ENCODE peak calls at places on chromosomes 16 and 17, in seven cellular contexts. U, N, I, H, S, T and Y are unnamed samples. For H3K4me1, the result is how much of the 10 kb centered on the place peaks cover.

GRCh38 chr16:49013727-49014080 is 267.9 kb downstream of the CBLN1 start:
- DNase-seq in U (no peak), N (no peak), I (peak), H (no peak), S (no peak), T (no peak), Y (no peak)

GRCh38 chr17:80252871-80253270 is 7.8 kb upstream of the RNF213 start:
- DNase-seq in U (no peak), N (no peak), I (peak), H (peak), S (no peak), T (peak), Y (peak)

GRCh38 chr16:24013733-24014645 is 178.2 kb downstream of the PRKCB start:
- DNase-seq in U (no peak), N (no peak), I (no peak), H (no peak), S (no peak), T (peak), Y (no peak)

GRCh38 chr17:43940630-43941029 is 1.6 kb downstream of the PPY start:
- DNase-seq in U (peak), N (peak), I (peak), H (peak), S (peak), T (no peak), Y (peak)

GRCh38 chr16:4298761-4299522 is 16.9 kb upstream of the GLIS2 start:
- DNase-seq in U (peak), N (no peak), I (peak), H (peak), S (peak), T (peak), Y (peak)

GRCh38 chr16:73329363-73330306 is 281.7 kb upstream of the ZFHX3 start:
- DNase-seq in U (no peak), N (peak), I (no peak), H (peak), S (no peak), T (no peak), Y (peak)

GRCh38 chr17:47946516-47946915 is 5.1 kb downstream of the PNPO start:
- DNase-seq in U (no peak), N (no peak), I (no peak), H (no peak), S (no peak), T (no peak), Y (no peak)

GRCh38 chr17:75439287-75439686 is 17.1 kb upstream of the TMEM94 start:
- DNase-seq in U (no peak), N (no peak), I (no peak), H (no peak), S (no peak), T (no peak), Y (no peak)

GRCh38 chr16:23318639-23319038 is 16.5 kb downstream of the SCNN1B start:
- DNase-seq in U (no peak), N (no peak), I (no peak), H (no peak), S (no peak), T (no peak), Y (no peak)

GRCh38 chr16:22161999-22162657 is at the start of gene SDR42E2:
- DNase-seq in U (no peak), N (no peak), I (peak), H (peak), S (no peak), T (peak), Y (peak)

GRCh38 chr16:12147681-12148479 is 171.3 kb downstream of the SNX29 start:
- DNase-seq in U (no peak), N (peak), I (peak), H (peak), S (no peak), T (no peak), Y (peak)

GRCh38 chr17:79294459-79295071 is 219.9 kb downstream of the ENGASE start:
- DNase-seq in U (peak), N (peak), I (peak), H (peak), S (peak), T (peak), Y (peak)

GRCh38 chr16:56600398-56600999 is 7.9 kb upstream of the MT2A start:
- DNase-seq in U (peak), N (no peak), I (no peak), H (no peak), S (peak), T (no peak), Y (peak)

GRCh38 chr16:22962905-22963304 is 148.9 kb downstream of the HS3ST2 start:
- DNase-seq in U (no peak), N (no peak), I (peak), H (no peak), S (no peak), T (no peak), Y (no peak)

GRCh38 chr16:29915590-29916247 is 10.3 kb downstream of the KCTD13 start:
- DNase-seq in U (peak), N (no peak), I (no peak), H (no peak), S (peak), T (no peak), Y (no peak)

GRCh38 chr17:68134731-68135130 is 99.2 kb downstream of the KPNA2 start:
- DNase-seq in U (no peak), N (no peak), I (no peak), H (no peak), S (no peak), T (no peak), Y (no peak)

GRCh38 chr17:68127914-68128313 is 92.4 kb downstream of the KPNA2 start:
- DNase-seq in U (no peak), N (no peak), I (no peak), H (no peak), S (no peak), T (no peak), Y (no peak)

GRCh38 chr17:68133370-68134045 is 98.0 kb downstream of the KPNA2 start:
- DNase-seq in U (no peak), N (no peak), I (peak), H (peak), S (no peak), T (no peak), Y (peak)

GRCh38 chr17:68134046-68134637 is 98.6 kb downstream of the KPNA2 start:
- DNase-seq in U (no peak), N (no peak), I (no peak), H (no peak), S (no peak), T (no peak), Y (no peak)

DNA sequence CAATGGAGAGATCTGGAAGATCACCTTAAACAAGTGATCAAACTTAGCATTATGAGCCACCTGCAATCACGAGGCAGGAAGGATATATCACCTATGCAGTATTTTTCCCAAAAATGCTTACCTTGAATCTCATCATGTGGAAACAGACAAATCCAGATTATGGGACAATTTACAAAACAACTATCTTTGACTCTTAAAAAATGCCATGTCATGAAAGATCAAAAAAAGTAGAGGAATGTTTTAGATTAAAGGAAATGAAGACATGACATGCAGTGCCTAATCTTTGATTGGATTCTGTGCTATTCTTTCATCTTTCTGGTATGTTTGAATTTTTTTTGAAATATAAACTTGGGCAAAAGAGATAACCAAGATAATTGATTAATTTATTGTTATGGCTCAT is 95.9 kb downstream of the KPNA2 start:
- DNase-seq in U (no peak), N (no peak), I (no peak), H (no peak), S (no peak), T (no peak), Y (no peak)
- H3K4me1 ChIP-seq in U (under half), N (under half), I (under half), H (under half), S (under half), T (under half), Y (under half)

DNA sequence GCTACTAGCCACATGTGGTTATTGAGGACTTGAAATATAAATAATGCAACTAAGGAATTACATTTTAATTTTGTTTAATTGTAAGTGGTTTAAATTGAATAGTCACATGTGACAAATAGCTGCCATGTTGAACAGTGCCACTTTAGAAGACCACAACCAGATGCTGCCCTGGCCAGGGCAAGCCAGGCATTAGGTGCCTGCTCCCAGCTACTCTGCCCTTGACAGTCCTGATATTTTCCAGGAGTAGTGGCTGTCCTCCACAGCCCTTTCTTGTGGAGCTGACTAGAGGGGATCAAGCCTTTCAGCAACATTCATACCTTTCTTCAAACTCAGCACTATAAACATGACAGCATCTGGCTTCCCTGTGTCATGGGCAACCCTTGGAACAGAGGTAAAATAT is 31.0 kb downstream of the TMEM100 start:
- DNase-seq in U (no peak), N (no peak), I (no peak), H (no peak), S (no peak), T (no peak), Y (no peak)
- H2AK5ac ChIP-seq in U (no peak), N (no peak), I (no peak), H (no peak), S (no peak), T (no peak), Y (no peak)

GRCh38 chr17:62398891-62399290 is 18.5 kb downstream of the EFCAB3 start:
- DNase-seq in U (no peak), N (no peak), I (no peak), H (no peak), S (no peak), T (no peak), Y (no peak)

GRCh38 chr17:62392908-62393307 is 12.6 kb downstream of the EFCAB3 start:
- DNase-seq in U (no peak), N (no peak), I (no peak), H (no peak), S (no peak), T (no peak), Y (no peak)
- H4K8ac ChIP-seq in U (no peak), N (no peak), I (no peak), H (no peak), S (no peak), T (no peak), Y (no peak)

DNA sequence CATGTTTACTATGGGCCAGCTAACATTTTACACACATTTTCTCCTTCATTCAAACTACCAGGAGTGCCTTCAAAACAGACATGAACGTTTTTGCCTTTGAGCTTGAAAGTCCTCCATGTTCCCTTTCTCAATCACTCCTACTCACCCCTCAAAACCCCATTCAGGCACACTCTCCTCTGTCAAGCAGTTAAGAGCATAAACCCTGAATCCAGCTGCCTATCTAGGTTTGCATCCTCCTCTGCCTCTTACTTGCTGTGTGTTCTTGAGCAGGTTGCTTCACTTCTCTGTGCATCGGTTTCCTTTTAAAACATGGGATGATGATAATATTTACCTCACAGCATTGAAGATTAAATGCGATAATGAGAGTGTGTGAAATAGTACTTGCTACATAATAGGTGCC is 215.3 kb downstream of the HAPSTR1 start:
- DNase-seq in U (no peak), N (no peak), I (no peak), H (no peak), S (no peak), T (no peak), Y (no peak)
- H3K4me1 ChIP-seq in U (under half), N (under half), I (under half), H (under half), S (under half), T (under half), Y (under half)

DNA sequence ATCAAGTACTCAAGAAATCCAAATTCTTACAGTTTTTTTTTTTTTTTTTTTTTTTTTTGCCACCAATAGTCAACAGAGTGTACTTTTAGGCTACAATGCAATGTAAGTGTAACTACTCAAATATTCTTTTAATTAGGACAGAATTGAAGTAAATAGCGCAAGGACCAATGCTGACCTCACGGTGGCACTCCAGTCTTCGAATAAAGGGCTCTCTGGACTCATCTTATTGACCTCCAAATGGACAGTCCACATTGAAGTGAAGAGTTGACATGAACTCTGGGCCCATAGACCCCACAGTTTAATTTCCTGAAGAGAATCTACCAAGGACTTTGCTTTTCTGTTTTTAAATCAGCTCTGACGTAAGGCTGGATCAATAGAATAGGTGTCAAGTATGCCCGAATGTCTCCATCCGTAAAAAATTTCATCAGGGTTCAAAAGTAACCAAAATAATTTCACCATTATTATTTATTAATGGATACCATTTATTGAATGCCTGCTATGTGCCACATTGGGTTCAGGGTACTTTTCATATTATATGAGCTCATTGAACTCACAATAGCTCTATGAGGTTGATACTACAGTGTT is 7.3 kb upstream of the DDX52 start:
- DNase-seq in U (peak), N (peak), I (no peak), H (peak), S (peak), T (peak), Y (peak)
- H2AK5ac ChIP-seq in U (no peak), N (no peak), I (no peak), H (no peak), S (no peak), T (no peak), Y (no peak)

DNA sequence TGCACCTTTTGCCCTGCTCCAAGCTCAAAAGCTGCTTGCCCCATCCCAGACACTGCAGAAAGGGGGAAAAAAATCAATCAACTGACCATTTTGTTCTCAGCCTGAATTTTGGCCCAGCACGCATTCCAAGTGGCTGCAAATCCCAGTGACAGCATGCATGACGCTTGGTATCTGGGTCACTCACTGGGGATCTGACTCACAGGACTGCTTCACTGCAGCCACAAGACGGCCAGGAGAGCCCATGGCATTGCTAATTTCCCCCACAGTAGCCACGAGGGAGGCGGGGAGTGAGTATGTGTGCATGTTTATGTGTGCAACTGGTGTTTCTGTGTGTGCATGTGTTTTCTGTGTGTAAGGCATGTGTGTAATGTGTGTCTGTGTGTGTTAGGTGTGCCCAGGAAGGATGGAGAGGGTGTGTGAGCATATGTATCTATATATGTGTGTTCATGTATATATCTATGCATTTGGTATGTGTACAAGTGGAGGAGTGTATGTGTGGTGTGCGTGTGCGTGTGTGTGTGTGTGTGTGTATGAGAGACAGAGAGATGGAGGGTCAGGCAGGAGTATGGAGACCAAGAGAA is 33.8 kb downstream of the SDK2 start:
- DNase-seq in U (no peak), N (no peak), I (no peak), H (peak), S (no peak), T (no peak), Y (no peak)
- H4K8ac ChIP-seq in U (no peak), N (peak), I (no peak), H (no peak), S (no peak), T (no peak), Y (no peak)

DNA sequence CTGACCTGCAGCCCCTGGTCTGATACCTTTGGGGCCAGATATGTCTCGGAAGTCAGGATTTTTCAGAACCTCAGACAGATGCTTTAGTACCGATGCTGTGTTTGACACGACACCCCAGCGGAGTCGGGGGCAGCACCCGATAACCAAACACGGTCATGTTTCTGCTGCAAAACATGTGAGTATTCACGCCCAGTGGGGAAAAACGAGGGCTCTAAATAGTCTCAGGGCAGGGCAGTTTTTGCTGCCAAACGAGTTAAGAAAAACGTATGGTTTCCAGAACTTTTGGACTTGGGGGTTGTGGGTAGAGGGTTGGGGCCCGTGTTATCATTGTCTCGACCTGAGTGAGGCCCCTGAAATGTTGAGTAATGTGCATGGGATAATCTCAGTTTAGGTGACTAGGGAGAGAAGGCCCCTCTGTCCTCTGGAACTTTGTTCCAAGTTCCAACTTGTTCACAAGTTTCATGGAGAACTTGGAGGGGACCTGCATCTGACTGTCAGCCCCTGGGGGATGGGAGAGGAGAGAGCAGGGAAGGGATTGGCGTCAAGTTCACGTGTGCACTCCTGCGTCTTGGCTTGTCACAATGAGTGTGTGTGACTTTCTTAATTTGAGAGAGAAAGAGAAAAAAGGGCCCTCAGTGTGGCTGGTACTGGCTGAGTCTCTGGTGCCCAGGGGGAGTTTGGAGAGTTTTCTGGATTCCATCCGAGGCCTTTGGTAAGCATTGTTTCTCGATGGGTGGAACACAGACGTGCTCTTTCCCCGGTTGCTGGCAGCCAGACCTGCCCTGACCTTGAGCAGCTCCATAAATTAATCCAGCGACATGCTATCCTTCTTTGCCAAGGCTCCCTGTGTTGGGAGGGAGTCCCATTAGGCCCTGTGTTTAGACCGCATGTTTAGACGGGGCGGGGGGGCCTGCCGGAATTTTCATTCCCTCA is 83.9 kb upstream of the CIBAR2 start:
- DNase-seq in U (no peak), N (no peak), I (no peak), H (no peak), S (no peak), T (no peak), Y (no peak)
- H3K4me1 ChIP-seq in U (half or more), N (under half), I (under half), H (under half), S (under half), T (under half), Y (under half)

GRCh38 chr16:19566362-19566761 is 10.9 kb downstream of the VPS35L start:
- DNase-seq in U (no peak), N (no peak), I (no peak), H (no peak), S (no peak), T (no peak), Y (no peak)
- H2AK5ac ChIP-seq in U (no peak), N (no peak), I (no peak), H (no peak), S (no peak), T (no peak), Y (no peak)

GRCh38 chr17:27400991-27401390 is 55.3 kb upstream of the KSR1 start:
- DNase-seq in U (no peak), N (no peak), I (no peak), H (no peak), S (no peak), T (no peak), Y (no peak)
- H4K8ac ChIP-seq in U (no peak), N (no peak), I (no peak), H (no peak), S (no peak), T (no peak), Y (no peak)

GRCh38 chr17:64176556-64176955 is 46.6 kb upstream of the ERN1 start:
- DNase-seq in U (no peak), N (no peak), I (no peak), H (no peak), S (no peak), T (no peak), Y (no peak)
- H3K4me1 ChIP-seq in U (under half), N (under half), I (under half), H (under half), S (under half), T (under half), Y (under half)